ENCODE peak calls at places on chromosomes 13 and 19, in seven cellular contexts. J is RPMI8226; M is RWPE1; R is stimulated activated CD8-positive, alpha-beta memory T cell treated with anti-CD3 and anti-CD28 coated beads, Interleukin-7, amount 100 ng/mL, for 1 hour; K is stimulated activated CD4-positive, alpha-beta T cell treated with anti-CD3 and anti-CD28 coated beads, Interleukin-2, amount 100 ng/mL, for 48 hours; H is NCI-H1048; T is PC-3. P is an unnamed sample.

GRCh38 chr19:28449803-28450202 is 763.1 kb downstream of the UQCRFS1 start:
- DNase-seq in M (no peak), J (no peak), R (no peak), H (no peak), K (no peak), T (no peak), P (no peak)

GRCh38 chr13:27406178-27406939 is 18.1 kb upstream of the GTF3A start:
- DNase-seq in R (peak), H (no peak), T (peak), M (peak), K (no peak), J (peak), P (no peak)

GRCh38 chr13:29858231-29858630 is 7.8 kb upstream of the UBL3 start:
- DNase-seq in M (no peak), K (no peak), J (no peak), H (no peak), R (no peak), T (no peak), P (no peak)

GRCh38 chr13:46041335-46041934 is 11.1 kb downstream of the ZC3H13 start:
- DNase-seq in T (no peak), K (no peak), R (no peak), M (no peak), H (no peak), J (no peak), P (no peak)

GRCh38 chr19:10270616-10271394 is at the start of gene ICAM1:
- DNase-seq in R (no peak), K (peak), M (peak), H (no peak), T (peak), J (peak), P (no peak)

GRCh38 chr19:18698321-18699167 is 15.1 kb downstream of the CRTC1 start:
- DNase-seq in K (no peak), M (no peak), R (no peak), J (peak), H (no peak), T (peak), P (no peak)

GRCh38 chr19:55652311-55653078 is 2.3 kb upstream of the U2AF2 start:
- DNase-seq in J (no peak), K (no peak), H (no peak), M (no peak), R (no peak), T (no peak), P (no peak)

GRCh38 chr19:42295831-42296525 is 6.0 kb upstream of the PRR19 start:
- DNase-seq in T (no peak), R (peak), J (peak), K (peak), H (no peak), M (peak), P (no peak)

GRCh38 chr13:107866007-107866665 is 349.2 kb downstream of the LIG4 start:
- DNase-seq in K (no peak), M (no peak), H (no peak), R (no peak), J (peak), T (peak), P (no peak)

GRCh38 chr13:107866666-107867623 is 348.4 kb downstream of the LIG4 start:
- DNase-seq in R (no peak), K (no peak), J (peak), H (no peak), T (peak), M (no peak), P (no peak)

GRCh38 chr19:28934626-28935025 is 278.3 kb downstream of the UQCRFS1 start:
- DNase-seq in J (no peak), K (no peak), R (no peak), H (no peak), M (no peak), T (no peak), P (no peak)

GRCh38 chr13:79749985-79750551 is 269.1 kb downstream of the NDFIP2 start:
- DNase-seq in H (no peak), R (no peak), T (peak), J (no peak), K (no peak), M (peak), P (no peak)

GRCh38 chr19:55410168-55410567 is 2.6 kb upstream of the UBE2S start:
- DNase-seq in R (no peak), T (no peak), J (no peak), M (no peak), K (no peak), H (no peak), P (no peak)

GRCh38 chr13:40408602-40409001 is 257.8 kb downstream of the FOXO1 start:
- DNase-seq in H (no peak), T (peak), M (peak), K (no peak), J (no peak), R (no peak), P (no peak)

GRCh38 chr13:46489586-46490023 is 63.4 kb upstream of the LRCH1 start:
- DNase-seq in J (no peak), R (no peak), M (no peak), H (no peak), T (peak), K (no peak), P (no peak)

GRCh38 chr13:33637978-33638743 is 179.8 kb upstream of the RFC3 start:
- DNase-seq in M (peak), R (no peak), J (no peak), K (no peak), T (peak), H (no peak), P (peak)

GRCh38 chr13:92656103-92656502 is 570.5 kb upstream of the GPC6 start:
- DNase-seq in K (no peak), H (no peak), R (no peak), M (no peak), T (no peak), J (no peak), P (no peak)

GRCh38 chr13:49060698-49061387 is 85.1 kb downstream of the FNDC3A start:
- DNase-seq in J (no peak), K (no peak), H (no peak), M (peak), R (no peak), T (peak), P (no peak)

GRCh38 chr13:98014766-98015165 is 61.3 kb downstream of the IPO5 start:
- DNase-seq in H (no peak), M (peak), R (no peak), J (no peak), T (peak), K (no peak), P (no peak)

GRCh38 chr13:91280806-91281205 is 66.7 kb upstream of the MIR17HG start:
- DNase-seq in K (no peak), T (peak), R (no peak), J (no peak), H (no peak), M (no peak), P (no peak)

GRCh38 chr13:67228909-67229308 is 1.2 kb downstream of the PCDH9 start:
- DNase-seq in T (no peak), K (no peak), J (no peak), R (no peak), M (no peak), H (no peak), P (no peak)

GRCh38 chr19:38506723-38507550 is 73.4 kb downstream of the RYR1 start:
- DNase-seq in H (no peak), R (peak), T (peak), K (peak), J (peak), M (peak), P (peak)

GRCh38 chr13:41848435-41849255 is 112.3 kb downstream of the VWA8 start:
- DNase-seq in R (no peak), K (no peak), J (no peak), H (no peak), T (no peak), M (no peak), P (no peak)

GRCh38 chr19:5281588-5281987 is 59.0 kb downstream of the PTPRS start:
- DNase-seq in M (no peak), H (no peak), K (no peak), J (no peak), R (no peak), T (no peak), P (no peak)

GRCh38 chr19:48394331-48395169 is 1.1 kb downstream of the GRIN2D start:
- DNase-seq in R (no peak), J (no peak), T (no peak), K (no peak), M (no peak), H (no peak), P (no peak)

GRCh38 chr19:54434112-54434861 is 14.7 kb upstream of the LENG8 start:
- DNase-seq in M (no peak), T (no peak), J (no peak), R (no peak), K (no peak), H (no peak), P (no peak)

GRCh38 chr13:43776680-43777079 is 10.1 kb downstream of the ENOX1 start:
- DNase-seq in R (no peak), H (no peak), K (no peak), T (no peak), J (no peak), M (no peak), P (no peak)

GRCh38 chr19:49590971-49591730 is at the start of gene PRR12:
- DNase-seq in M (peak), J (peak), T (peak), H (peak), R (no peak), K (no peak), P (peak)

GRCh38 chr13:40031031-40031430 is 375.6 kb downstream of the COG6 start:
- DNase-seq in H (no peak), M (peak), J (no peak), T (peak), R (no peak), K (no peak), P (peak)

GRCh38 chr13:36858285-36858684 is 39.3 kb downstream of the RFXAP start:
- DNase-seq in J (peak), T (peak), H (no peak), R (no peak), M (peak), K (no peak), P (peak)

GRCh38 chr19:610801-611505 is 21.3 kb downstream of the HCN2 start:
- DNase-seq in H (no peak), J (peak), K (peak), R (peak), T (no peak), M (no peak), P (peak)

GRCh38 chr19:31149306-31149975 is 199.8 kb downstream of the TSHZ3 start:
- DNase-seq in R (no peak), T (no peak), J (no peak), K (no peak), M (no peak), H (no peak), P (no peak)

GRCh38 chr19:7748756-7749155 is 1.4 kb upstream of the CD209 start:
- DNase-seq in K (no peak), J (peak), T (peak), M (peak), R (no peak), H (no peak), P (no peak)

GRCh38 chr19:19134687-19135158 is 3.6 kb downstream of the TMEM161A start:
- DNase-seq in M (no peak), T (no peak), J (peak), H (no peak), R (no peak), K (no peak), P (no peak)

GRCh38 chr19:5850743-5851293 is 431 bp downstream of the FUT3 start:
- DNase-seq in M (peak), J (no peak), T (peak), K (no peak), H (no peak), R (no peak), P (no peak)